ENCODE peak calls at places on chromosomes 5 and 9, in four cellular contexts. One of them, this sample, is unnamed.

GRCh38 chr5:88190106-88190834 is 78.4 kb downstream of the TMEM161B start:
- DNase-seq in AG09319: no peak
- DNase-seq in AG09309: no peak
- DNase-seq in nucleus accumbens: no peak
- DNase-seq in this sample: no peak

GRCh38 chr5:157072508-157072907 is 13.6 kb upstream of the HAVCR1 start:
- DNase-seq in AG09309: no peak
- DNase-seq in AG09319: no peak
- DNase-seq in nucleus accumbens: no peak
- DNase-seq in this sample: no peak

GRCh38 chr9:94591876-94592275 is 1.7 kb downstream of the FBP2 start:
- DNase-seq in AG09309: no peak
- DNase-seq in nucleus accumbens: no peak
- DNase-seq in AG09319: no peak
- DNase-seq in this sample: no peak

GRCh38 chr5:36494756-36495637 is 111.4 kb upstream of the SLC1A3 start:
- DNase-seq in nucleus accumbens: no peak
- DNase-seq in AG09309: no peak
- DNase-seq in AG09319: no peak
- DNase-seq in this sample: no peak

GRCh38 chr9:135500071-135500524 is 384 bp upstream of the MRPS2 start:
- DNase-seq in nucleus accumbens: peak
- DNase-seq in AG09309: no peak
- DNase-seq in AG09319: no peak
- DNase-seq in this sample: no peak

GRCh38 chr9:135937521-135938489 is 23.4 kb downstream of the UBAC1 start:
- DNase-seq in AG09319: no peak
- DNase-seq in AG09309: no peak
- DNase-seq in nucleus accumbens: no peak
- DNase-seq in this sample: no peak

GRCh38 chr9:104256031-104256709 is 162.1 kb downstream of the SMC2 start:
- DNase-seq in AG09309: no peak
- DNase-seq in nucleus accumbens: no peak
- DNase-seq in AG09319: no peak
- DNase-seq in this sample: no peak

GRCh38 chr5:76927961-76928360 is 24.9 kb upstream of the CRHBP start:
- DNase-seq in AG09309: no peak
- DNase-seq in nucleus accumbens: no peak
- DNase-seq in AG09319: no peak
- DNase-seq in this sample: no peak

GRCh38 chr5:52840286-52841050 is 52.8 kb downstream of the ITGA1 start:
- DNase-seq in AG09319: no peak
- DNase-seq in AG09309: no peak
- DNase-seq in nucleus accumbens: no peak
- DNase-seq in this sample: no peak

GRCh38 chr5:133311171-133311570 is 259.4 kb downstream of the HSPA4 start:
- DNase-seq in AG09319: no peak
- DNase-seq in nucleus accumbens: no peak
- DNase-seq in AG09309: no peak
- DNase-seq in this sample: no peak

GRCh38 chr5:80408976-80409926 is 1.4 kb downstream of the ZFYVE16 start:
- DNase-seq in AG09319: no peak
- DNase-seq in AG09309: no peak
- DNase-seq in nucleus accumbens: no peak
- DNase-seq in this sample: no peak

GRCh38 chr5:43193171-43193951 is 1.3 kb downstream of the NIM1K start:
- DNase-seq in nucleus accumbens: no peak
- DNase-seq in AG09309: peak
- DNase-seq in AG09319: peak
- DNase-seq in this sample: peak

GRCh38 chr9:77011973-77012817 is 7.3 kb upstream of the FOXB2 start:
- DNase-seq in AG09319: no peak
- DNase-seq in AG09309: no peak
- DNase-seq in nucleus accumbens: peak
- DNase-seq in this sample: no peak

GRCh38 chr9:126658201-126658600 is 44.5 kb downstream of the LMX1B start:
- DNase-seq in AG09309: no peak
- DNase-seq in AG09319: no peak
- DNase-seq in nucleus accumbens: no peak
- DNase-seq in this sample: no peak

GRCh38 chr9:85723220-85723619 is 18.5 kb downstream of the AGTPBP1 start:
- DNase-seq in AG09309: no peak
- DNase-seq in nucleus accumbens: no peak
- DNase-seq in AG09319: no peak
- DNase-seq in this sample: no peak

GRCh38 chr9:122929803-122930354 is 1.4 kb downstream of the ZBTB26 start:
- DNase-seq in AG09319: no peak
- DNase-seq in AG09309: no peak
- DNase-seq in nucleus accumbens: no peak
- DNase-seq in this sample: no peak

GRCh38 chr5:6632324-6632930 is 417 bp downstream of the NSUN2 start:
- DNase-seq in nucleus accumbens: no peak
- DNase-seq in AG09319: no peak
- DNase-seq in AG09309: no peak
- DNase-seq in this sample: no peak

GRCh38 chr5:169263591-169263990 is 37.3 kb downstream of the SLIT3 start:
- DNase-seq in nucleus accumbens: no peak
- DNase-seq in AG09319: no peak
- DNase-seq in AG09309: no peak
- DNase-seq in this sample: no peak

GRCh38 chr5:36162810-36163486 is 11.0 kb downstream of the SKP2 start:
- DNase-seq in AG09319: no peak
- DNase-seq in nucleus accumbens: no peak
- DNase-seq in AG09309: no peak
- DNase-seq in this sample: no peak

GRCh38 chr9:32384002-32384363 is 460 bp upstream of the ACO1 start:
- DNase-seq in AG09319: no peak
- DNase-seq in AG09309: no peak
- DNase-seq in nucleus accumbens: no peak
- DNase-seq in this sample: no peak

GRCh38 chr9:2640570-2640969 is 19.0 kb downstream of the VLDLR start:
- DNase-seq in nucleus accumbens: no peak
- DNase-seq in AG09309: no peak
- DNase-seq in AG09319: no peak
- DNase-seq in this sample: no peak

GRCh38 chr9:137303031-137303892 is 1.2 kb upstream of the NRARP start:
- DNase-seq in AG09319: no peak
- DNase-seq in nucleus accumbens: no peak
- DNase-seq in AG09309: no peak
- DNase-seq in this sample: no peak

GRCh38 chr9:4640027-4640426 is 22.1 kb upstream of the PLPP6 start:
- DNase-seq in AG09319: no peak
- DNase-seq in nucleus accumbens: no peak
- DNase-seq in AG09309: no peak
- DNase-seq in this sample: no peak

GRCh38 chr5:67002832-67003231 is 193.8 kb downstream of the CD180 start:
- DNase-seq in AG09319: no peak
- DNase-seq in nucleus accumbens: no peak
- DNase-seq in AG09309: no peak
- DNase-seq in this sample: no peak

GRCh38 chr9:32969270-32969669 is 32.2 kb downstream of the APTX start:
- DNase-seq in AG09309: no peak
- DNase-seq in nucleus accumbens: no peak
- DNase-seq in AG09319: no peak
- DNase-seq in this sample: no peak

GRCh38 chr5:52728686-52729085 is 59.0 kb upstream of the ITGA1 start:
- DNase-seq in AG09319: no peak
- DNase-seq in nucleus accumbens: no peak
- DNase-seq in AG09309: no peak
- DNase-seq in this sample: no peak

GRCh38 chr9:93587651-93588347 is 11.4 kb downstream of the PHF2 start:
- DNase-seq in AG09309: no peak
- DNase-seq in nucleus accumbens: no peak
- DNase-seq in AG09319: no peak
- DNase-seq in this sample: no peak

GRCh38 chr5:38837416-38837815 is 8.4 kb upstream of the OSMR start:
- DNase-seq in AG09309: no peak
- DNase-seq in nucleus accumbens: no peak
- DNase-seq in AG09319: no peak
- DNase-seq in this sample: no peak

GRCh38 chr9:120653762-120654161 is 60.5 kb downstream of the MEGF9 start:
- DNase-seq in AG09309: no peak
- DNase-seq in nucleus accumbens: no peak
- DNase-seq in AG09319: no peak
- DNase-seq in this sample: no peak

GRCh38 chr9:21788752-21789151 is 13.7 kb upstream of the MTAP start:
- DNase-seq in AG09309: no peak
- DNase-seq in AG09319: no peak
- DNase-seq in nucleus accumbens: no peak
- DNase-seq in this sample: no peak

GRCh38 chr9:37575921-37576721 is at the start of gene FBXO10:
- DNase-seq in AG09319: no peak
- DNase-seq in AG09309: no peak
- DNase-seq in nucleus accumbens: peak
- DNase-seq in this sample: no peak

GRCh38 chr5:52838306-52839015 is 50.7 kb downstream of the ITGA1 start:
- DNase-seq in nucleus accumbens: no peak
- DNase-seq in AG09319: no peak
- DNase-seq in AG09309: no peak
- DNase-seq in this sample: no peak

GRCh38 chr9:93098236-93098946 is 2.4 kb downstream of the CARD19 start:
- DNase-seq in nucleus accumbens: peak
- DNase-seq in AG09309: peak
- DNase-seq in AG09319: peak
- DNase-seq in this sample: peak

GRCh38 chr9:126516936-126517750 is 96.6 kb upstream of the LMX1B start:
- DNase-seq in AG09319: peak
- DNase-seq in AG09309: peak
- DNase-seq in nucleus accumbens: no peak
- DNase-seq in this sample: peak

GRCh38 chr5:171442287-171443042 is 23.0 kb downstream of the FGF18 start:
- DNase-seq in AG09319: no peak
- DNase-seq in nucleus accumbens: no peak
- DNase-seq in AG09309: no peak
- DNase-seq in this sample: peak

GRCh38 chr5:126369995-126370731 is 53.0 kb upstream of the GRAMD2B start:
- DNase-seq in AG09309: no peak
- DNase-seq in AG09319: no peak
- DNase-seq in nucleus accumbens: no peak
- DNase-seq in this sample: no peak

GRCh38 chr9:136947955-136948510 is 3.0 kb downstream of the C8G start:
- DNase-seq in AG09309: peak
- DNase-seq in nucleus accumbens: peak
- DNase-seq in AG09319: no peak
- DNase-seq in this sample: no peak